ENCODE peak calls at places on chromosomes 4 and X, in nine cellular contexts. O, E, T, J, Z, K, A, P and N are unnamed samples.

GRCh38 chr4:1746919-1747602 is 25.7 kb downstream of the TACC3 start:
- DNase-seq in O (no peak), E (no peak), T (no peak), J (no peak), Z (no peak), K (no peak), A (no peak), P (no peak), N (no peak)

GRCh38 chr4:140054861-140055260 is 99.1 kb downstream of the MAML3 start:
- DNase-seq in O (no peak), E (no peak), T (no peak), J (no peak), Z (no peak), K (no peak), A (no peak), P (no peak), N (no peak)

GRCh38 chr4:153018716-153019115 is 82.6 kb downstream of the FHDC1 start:
- DNase-seq in O (no peak), E (no peak), T (no peak), J (no peak), Z (no peak), K (no peak), A (no peak), P (no peak), N (no peak)

GRCh38 chrX:38798956-38799355 is 2.3 kb upstream of the MID1IP1 start:
- DNase-seq in O (no peak), E (no peak), T (no peak), J (no peak), Z (peak), K (no peak), A (no peak), P (peak), N (peak)

GRCh38 chrX:103343105-103343504 is 13.1 kb downstream of the TCEAL7 start:
- DNase-seq in O (peak), E (no peak), T (peak), J (peak), Z (peak), K (no peak), A (peak), P (no peak), N (peak)

GRCh38 chrX:134161162-134161561 is 75.8 kb upstream of the CCDC160 start:
- DNase-seq in O (peak), E (no peak), T (no peak), J (no peak), Z (no peak), K (no peak), A (no peak), P (no peak), N (no peak)

GRCh38 chr4:79663865-79664264 is 255.8 kb upstream of the GK2 start:
- DNase-seq in O (no peak), E (no peak), T (no peak), J (no peak), Z (no peak), K (no peak), A (no peak), P (no peak), N (no peak)

GRCh38 chr4:115851918-115852766 is 738.7 kb upstream of the NDST4 start:
- DNase-seq in O (peak), E (no peak), T (peak), J (peak), Z (no peak), K (no peak), A (peak), P (no peak), N (peak)

GRCh38 chr4:83113429-83113786 is 1.1 kb downstream of the PLAC8 start:
- DNase-seq in O (no peak), E (no peak), T (no peak), J (no peak), Z (no peak), K (no peak), A (no peak), P (no peak), N (no peak)

GRCh38 chr4:119286377-119287002 is 35.4 kb downstream of the FABP2 start:
- DNase-seq in O (no peak), E (no peak), T (no peak), J (no peak), Z (peak), K (no peak), A (peak), P (peak), N (peak)

GRCh38 chr4:76718806-76719205 is 179.1 kb downstream of the SOWAHB start:
- DNase-seq in O (no peak), E (no peak), T (no peak), J (no peak), Z (no peak), K (no peak), A (no peak), P (no peak), N (no peak)

GRCh38 chr4:72966652-72967051 is 102.9 kb downstream of the COX18 start:
- DNase-seq in O (no peak), E (no peak), T (no peak), J (no peak), Z (no peak), K (no peak), A (no peak), P (no peak), N (no peak)

GRCh38 chrX:39162322-39162721 is 361.1 kb downstream of the MID1IP1 start:
- DNase-seq in O (peak), E (peak), T (no peak), J (no peak), Z (no peak), K (peak), A (no peak), P (no peak), N (no peak)

GRCh38 chr4:6799091-6799490 is 16.6 kb downstream of the KIAA0232 start:
- DNase-seq in O (no peak), E (no peak), T (no peak), J (no peak), Z (no peak), K (no peak), A (no peak), P (no peak), N (no peak)

GRCh38 chr4:8394806-8395205 is 45.7 kb downstream of the ACOX3 start:
- DNase-seq in O (no peak), E (no peak), T (no peak), J (no peak), Z (no peak), K (no peak), A (no peak), P (no peak), N (no peak)

GRCh38 chr4:173652283-173652931 is 122.4 kb upstream of the HAND2 start:
- DNase-seq in O (no peak), E (no peak), T (no peak), J (no peak), Z (no peak), K (no peak), A (no peak), P (no peak), N (no peak)

GRCh38 chrX:10387011-10387410 is 230.2 kb downstream of the CLCN4 start:
- DNase-seq in O (no peak), E (no peak), T (no peak), J (no peak), Z (peak), K (no peak), A (no peak), P (no peak), N (peak)

GRCh38 chr4:10866691-10867090 is 182.1 kb upstream of the CLNK start:
- DNase-seq in O (no peak), E (no peak), T (no peak), J (no peak), Z (no peak), K (no peak), A (no peak), P (no peak), N (no peak)

GRCh38 chrX:85544609-85545008 is 165.1 kb upstream of the POF1B start:
- DNase-seq in O (no peak), E (no peak), T (no peak), J (no peak), Z (no peak), K (no peak), A (no peak), P (no peak), N (peak)

GRCh38 chr4:36292551-36293188 is 11.3 kb downstream of the DTHD1 start:
- DNase-seq in O (no peak), E (no peak), T (no peak), J (no peak), Z (no peak), K (no peak), A (no peak), P (no peak), N (peak)

GRCh38 chr4:118927976-118928375 is 39.3 kb downstream of the SYNPO2 start:
- DNase-seq in O (no peak), E (no peak), T (no peak), J (peak), Z (no peak), K (no peak), A (no peak), P (no peak), N (no peak)

GRCh38 chrX:78331708-78332107 is 4.3 kb upstream of the CYSLTR1 start:
- DNase-seq in O (no peak), E (no peak), T (no peak), J (no peak), Z (no peak), K (no peak), A (no peak), P (no peak), N (no peak)

GRCh38 chrX:78330068-78330467 is 2.7 kb upstream of the CYSLTR1 start:
- DNase-seq in O (no peak), E (no peak), T (no peak), J (no peak), Z (no peak), K (no peak), A (no peak), P (no peak), N (no peak)

GRCh38 chrX:78330540-78330939 is 3.1 kb upstream of the CYSLTR1 start:
- DNase-seq in O (no peak), E (no peak), T (no peak), J (no peak), Z (no peak), K (no peak), A (no peak), P (no peak), N (no peak)

GRCh38 chrX:78327370-78328048 is at the start of gene CYSLTR1:
- DNase-seq in O (peak), E (no peak), T (no peak), J (no peak), Z (no peak), K (no peak), A (peak), P (no peak), N (no peak)

GRCh38 chrX:78329486-78329885 is 2.1 kb upstream of the CYSLTR1 start:
- DNase-seq in O (no peak), E (no peak), T (no peak), J (no peak), Z (no peak), K (no peak), A (no peak), P (no peak), N (peak)
- TF ChIP-seq CTCF in O (no peak), E (no peak), T (no peak), J (no peak), Z (no peak), K (no peak), A (no peak), P (no peak), N (no peak)

GRCh38 chr4:108622022-108622421 is 1.6 kb downstream of the RPL34 start:
- DNase-seq in O (no peak), E (no peak), T (no peak), J (no peak), Z (no peak), K (no peak), A (no peak), P (no peak), N (no peak)

GRCh38 chr4:108620101-108620932 is at the start of gene RPL34:
- DNase-seq in O (peak), E (peak), T (peak), J (peak), Z (peak), K (peak), A (peak), P (peak), N (peak)

GRCh38 chr4:108622828-108623227 is 2.5 kb downstream of the RPL34 start:
- DNase-seq in O (no peak), E (no peak), T (no peak), J (no peak), Z (no peak), K (no peak), A (no peak), P (no peak), N (no peak)

GRCh38 chr4:108619372-108620100 is 840 bp upstream of the RPL34 start:
- DNase-seq in O (no peak), E (no peak), T (no peak), J (no peak), Z (no peak), K (no peak), A (no peak), P (no peak), N (no peak)

DNA sequence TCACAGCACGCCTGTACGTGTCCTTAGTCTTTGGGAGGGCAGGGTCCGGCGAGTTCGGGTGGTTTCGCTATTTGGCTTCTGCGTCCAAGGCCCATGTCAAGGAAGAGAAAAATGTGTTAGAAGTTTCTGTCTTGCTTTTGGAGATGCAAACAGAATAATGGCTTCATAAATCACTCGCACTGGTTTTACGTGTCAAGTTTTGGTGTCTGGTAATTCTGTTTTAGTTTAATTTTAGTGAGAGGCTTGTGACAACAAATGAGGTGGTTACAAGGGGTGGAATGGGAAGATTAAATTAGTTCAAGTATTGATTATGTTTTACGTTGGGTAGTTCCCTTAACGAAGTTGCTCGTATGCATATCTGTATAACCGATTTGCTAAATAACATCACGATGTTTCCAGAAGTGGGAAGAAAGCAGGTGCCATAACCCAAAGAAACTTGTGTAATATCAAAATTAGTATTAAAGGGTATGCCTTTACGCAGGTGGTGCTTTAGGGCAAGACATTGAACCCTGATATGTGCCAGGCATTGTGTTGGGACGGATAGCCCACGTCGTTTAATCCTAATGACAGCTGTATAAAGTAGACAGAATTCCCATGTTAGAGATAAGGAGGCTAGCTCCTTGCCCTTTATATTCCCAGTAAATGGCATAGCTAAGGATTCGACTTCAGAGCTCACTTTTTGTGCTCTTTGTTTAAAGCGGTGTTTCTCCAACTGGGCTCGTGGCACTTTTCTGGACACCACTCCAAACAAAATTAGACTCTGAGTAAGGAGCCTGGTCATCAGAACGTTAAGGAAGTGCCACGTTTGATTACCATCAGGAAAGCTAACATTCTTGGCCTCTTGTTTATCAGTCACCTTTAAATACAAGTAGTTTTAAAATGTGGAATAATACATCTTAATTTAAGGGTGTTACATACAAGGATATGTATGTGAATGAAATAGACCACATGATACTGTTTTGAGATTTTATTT is 843 bp downstream of the RPL34 start:
- DNase-seq in O (no peak), E (no peak), T (no peak), J (no peak), Z (no peak), K (no peak), A (no peak), P (no peak), N (no peak)
- TF ChIP-seq CTCF in O (no peak), E (no peak), T (no peak), J (no peak), Z (no peak), K (no peak), A (no peak), P (no peak), N (no peak)

DNA sequence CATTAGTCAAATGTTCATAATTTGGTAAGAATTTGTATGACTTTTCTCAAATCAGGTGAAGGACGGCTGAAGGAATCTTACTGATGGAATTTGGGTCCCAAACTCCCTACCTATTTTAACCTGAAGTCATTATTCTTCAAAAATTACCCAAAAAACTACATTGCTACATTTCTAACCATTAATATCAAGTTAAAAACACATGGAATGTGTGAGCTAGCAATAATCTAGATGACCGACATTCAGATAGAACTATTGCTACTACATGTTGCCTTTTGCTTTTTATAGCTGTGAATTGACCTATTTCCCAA is 25.3 kb upstream of the WWC2 start:
- DNase-seq in O (no peak), E (no peak), T (no peak), J (no peak), Z (no peak), K (no peak), A (no peak), P (no peak), N (no peak)
- TF ChIP-seq CTCF in O (no peak), E (no peak), T (peak), J (no peak), Z (no peak), K (no peak), A (no peak), P (no peak), N (no peak)

DNA sequence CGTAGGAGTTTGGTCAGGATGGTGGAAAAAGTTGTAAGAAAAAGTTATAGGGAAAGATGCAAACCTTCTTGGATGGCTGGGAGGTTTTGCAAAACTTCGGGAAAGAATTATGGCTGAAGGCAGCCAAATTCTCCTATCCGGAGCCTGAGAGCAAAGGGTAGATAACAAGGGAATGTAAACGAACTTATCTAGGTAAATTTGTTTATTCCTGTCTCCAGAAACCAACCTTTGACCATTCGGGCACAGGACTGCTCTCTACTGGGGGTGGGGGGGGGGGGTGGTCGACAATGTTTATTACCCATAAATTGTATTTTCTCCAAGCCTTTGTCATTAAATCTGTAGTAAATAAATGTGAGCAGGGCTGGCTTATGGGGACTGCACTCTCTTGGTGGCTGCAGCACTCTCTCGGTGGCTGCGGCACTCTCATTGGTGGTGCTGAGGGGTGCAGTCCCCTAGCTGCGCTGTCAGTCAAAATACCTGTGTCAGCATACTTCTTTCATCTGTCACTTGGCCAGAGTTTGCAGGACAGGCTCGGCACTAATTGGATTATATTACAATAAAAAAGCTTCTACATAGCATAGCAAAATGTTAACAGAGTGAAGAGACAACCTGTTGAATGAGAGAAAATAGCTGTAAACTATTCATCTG is 827.8 kb downstream of the SH3BGRL start:
- DNase-seq in O (no peak), E (no peak), T (no peak), J (no peak), Z (no peak), K (no peak), A (no peak), P (no peak), N (no peak)
- TF ChIP-seq CTCF in O (no peak), E (no peak), T (no peak), J (no peak), Z (no peak), K (no peak), A (no peak), P (no peak), N (no peak)